ENCODE peak calls at places on chromosomes 6 and 20, in nine cellular contexts. One of them, this sample, is unnamed.

GRCh38 chr20:35166242-35166830 is 5.5 kb upstream of the PROCR start:
- DNase-seq in stimulated activated CD4-positive, alpha-beta T cell treated with anti-CD3 and anti-CD28 coated beads, Interleukin-1b, Interleukin-23, amount 100 ng/mL, for 1 hour: no peak
- DNase-seq in effector memory CD4-positive, alpha-beta T cell: no peak
- DNase-seq in EL: no peak
- DNase-seq in DMS153: no peak
- DNase-seq in CD8-positive, alpha-beta T cell: no peak
- DNase-seq in body of pancreas: no peak
- DNase-seq in stimulated activated CD8-positive, alpha-beta memory T cell treated with anti-CD3 and anti-CD28 coated beads, Interleukin-7, amount 100 ng/mL, for 24 hours: no peak
- DNase-seq in AG09309: no peak
- DNase-seq in this sample: no peak

GRCh38 chr20:33651562-33652048 is 10.5 kb upstream of the C20orf144 start:
- DNase-seq in stimulated activated CD4-positive, alpha-beta T cell treated with anti-CD3 and anti-CD28 coated beads, Interleukin-1b, Interleukin-23, amount 100 ng/mL, for 1 hour: no peak
- DNase-seq in effector memory CD4-positive, alpha-beta T cell: no peak
- DNase-seq in EL: no peak
- DNase-seq in DMS153: no peak
- DNase-seq in CD8-positive, alpha-beta T cell: no peak
- DNase-seq in body of pancreas: no peak
- DNase-seq in stimulated activated CD8-positive, alpha-beta memory T cell treated with anti-CD3 and anti-CD28 coated beads, Interleukin-7, amount 100 ng/mL, for 24 hours: no peak
- DNase-seq in AG09309: no peak
- DNase-seq in this sample: peak; percentile 27

GRCh38 chr6:7108964-7109836 is 1.4 kb downstream of the RREB1 start:
- DNase-seq in stimulated activated CD4-positive, alpha-beta T cell treated with anti-CD3 and anti-CD28 coated beads, Interleukin-1b, Interleukin-23, amount 100 ng/mL, for 1 hour: no peak
- DNase-seq in effector memory CD4-positive, alpha-beta T cell: peak; percentile 18
- DNase-seq in EL: peak; percentile 80
- DNase-seq in DMS153: no peak
- DNase-seq in CD8-positive, alpha-beta T cell: peak; percentile 41
- DNase-seq in body of pancreas: peak; percentile 45
- DNase-seq in stimulated activated CD8-positive, alpha-beta memory T cell treated with anti-CD3 and anti-CD28 coated beads, Interleukin-7, amount 100 ng/mL, for 24 hours: no peak
- DNase-seq in AG09309: peak; percentile 35
- DNase-seq in this sample: peak; percentile 49

GRCh38 chr20:38094373-38094775 is 60.8 kb downstream of the RPRD1B start:
- DNase-seq in stimulated activated CD4-positive, alpha-beta T cell treated with anti-CD3 and anti-CD28 coated beads, Interleukin-1b, Interleukin-23, amount 100 ng/mL, for 1 hour: no peak
- DNase-seq in effector memory CD4-positive, alpha-beta T cell: peak; percentile 13
- DNase-seq in EL: peak; percentile 80
- DNase-seq in DMS153: no peak
- DNase-seq in CD8-positive, alpha-beta T cell: no peak
- DNase-seq in body of pancreas: no peak
- DNase-seq in stimulated activated CD8-positive, alpha-beta memory T cell treated with anti-CD3 and anti-CD28 coated beads, Interleukin-7, amount 100 ng/mL, for 24 hours: no peak
- DNase-seq in AG09309: no peak
- DNase-seq in this sample: peak; percentile 89

GRCh38 chr6:123575218-123575617 is 61.5 kb downstream of the TRDN start:
- DNase-seq in stimulated activated CD4-positive, alpha-beta T cell treated with anti-CD3 and anti-CD28 coated beads, Interleukin-1b, Interleukin-23, amount 100 ng/mL, for 1 hour: no peak
- DNase-seq in effector memory CD4-positive, alpha-beta T cell: no peak
- DNase-seq in EL: no peak
- DNase-seq in DMS153: no peak
- DNase-seq in CD8-positive, alpha-beta T cell: no peak
- DNase-seq in body of pancreas: no peak
- DNase-seq in stimulated activated CD8-positive, alpha-beta memory T cell treated with anti-CD3 and anti-CD28 coated beads, Interleukin-7, amount 100 ng/mL, for 24 hours: no peak
- DNase-seq in AG09309: no peak
- DNase-seq in this sample: no peak

GRCh38 chr6:158803733-158804143 is 15.4 kb downstream of the EZR start:
- DNase-seq in stimulated activated CD4-positive, alpha-beta T cell treated with anti-CD3 and anti-CD28 coated beads, Interleukin-1b, Interleukin-23, amount 100 ng/mL, for 1 hour: no peak
- DNase-seq in effector memory CD4-positive, alpha-beta T cell: peak; percentile 55
- DNase-seq in EL: peak; percentile 48
- DNase-seq in DMS153: peak; percentile 55
- DNase-seq in CD8-positive, alpha-beta T cell: peak; percentile 60
- DNase-seq in body of pancreas: no peak
- DNase-seq in stimulated activated CD8-positive, alpha-beta memory T cell treated with anti-CD3 and anti-CD28 coated beads, Interleukin-7, amount 100 ng/mL, for 24 hours: no peak
- DNase-seq in AG09309: no peak
- DNase-seq in this sample: peak; percentile 28

GRCh38 chr6:14729186-14729871 is 516.5 kb upstream of the JARID2 start:
- DNase-seq in stimulated activated CD4-positive, alpha-beta T cell treated with anti-CD3 and anti-CD28 coated beads, Interleukin-1b, Interleukin-23, amount 100 ng/mL, for 1 hour: no peak
- DNase-seq in effector memory CD4-positive, alpha-beta T cell: no peak
- DNase-seq in EL: no peak
- DNase-seq in DMS153: no peak
- DNase-seq in CD8-positive, alpha-beta T cell: no peak
- DNase-seq in body of pancreas: no peak
- DNase-seq in stimulated activated CD8-positive, alpha-beta memory T cell treated with anti-CD3 and anti-CD28 coated beads, Interleukin-7, amount 100 ng/mL, for 24 hours: no peak
- DNase-seq in AG09309: no peak
- DNase-seq in this sample: no peak

GRCh38 chr20:14664101-14664500 is 326.7 kb upstream of the FLRT3 start:
- DNase-seq in stimulated activated CD4-positive, alpha-beta T cell treated with anti-CD3 and anti-CD28 coated beads, Interleukin-1b, Interleukin-23, amount 100 ng/mL, for 1 hour: no peak
- DNase-seq in effector memory CD4-positive, alpha-beta T cell: no peak
- DNase-seq in EL: no peak
- DNase-seq in DMS153: no peak
- DNase-seq in CD8-positive, alpha-beta T cell: no peak
- DNase-seq in body of pancreas: no peak
- DNase-seq in stimulated activated CD8-positive, alpha-beta memory T cell treated with anti-CD3 and anti-CD28 coated beads, Interleukin-7, amount 100 ng/mL, for 24 hours: no peak
- DNase-seq in AG09309: no peak
- DNase-seq in this sample: no peak

GRCh38 chr6:102229271-102229670 is 835.8 kb downstream of the GRIK2 start:
- DNase-seq in stimulated activated CD4-positive, alpha-beta T cell treated with anti-CD3 and anti-CD28 coated beads, Interleukin-1b, Interleukin-23, amount 100 ng/mL, for 1 hour: no peak
- DNase-seq in effector memory CD4-positive, alpha-beta T cell: no peak
- DNase-seq in EL: no peak
- DNase-seq in DMS153: no peak
- DNase-seq in CD8-positive, alpha-beta T cell: no peak
- DNase-seq in body of pancreas: no peak
- DNase-seq in stimulated activated CD8-positive, alpha-beta memory T cell treated with anti-CD3 and anti-CD28 coated beads, Interleukin-7, amount 100 ng/mL, for 24 hours: no peak
- DNase-seq in AG09309: no peak
- DNase-seq in this sample: no peak

GRCh38 chr6:82963527-82963926 is 102.1 kb downstream of the UBE3D start:
- DNase-seq in stimulated activated CD4-positive, alpha-beta T cell treated with anti-CD3 and anti-CD28 coated beads, Interleukin-1b, Interleukin-23, amount 100 ng/mL, for 1 hour: no peak
- DNase-seq in effector memory CD4-positive, alpha-beta T cell: no peak
- DNase-seq in EL: no peak
- DNase-seq in DMS153: no peak
- DNase-seq in CD8-positive, alpha-beta T cell: no peak
- DNase-seq in body of pancreas: no peak
- DNase-seq in stimulated activated CD8-positive, alpha-beta memory T cell treated with anti-CD3 and anti-CD28 coated beads, Interleukin-7, amount 100 ng/mL, for 24 hours: no peak
- DNase-seq in AG09309: no peak
- DNase-seq in this sample: no peak

GRCh38 chr6:90695316-90695715 is 108.4 kb upstream of the MAP3K7 start:
- DNase-seq in stimulated activated CD4-positive, alpha-beta T cell treated with anti-CD3 and anti-CD28 coated beads, Interleukin-1b, Interleukin-23, amount 100 ng/mL, for 1 hour: no peak
- DNase-seq in effector memory CD4-positive, alpha-beta T cell: no peak
- DNase-seq in EL: no peak
- DNase-seq in DMS153: no peak
- DNase-seq in CD8-positive, alpha-beta T cell: no peak
- DNase-seq in body of pancreas: no peak
- DNase-seq in stimulated activated CD8-positive, alpha-beta memory T cell treated with anti-CD3 and anti-CD28 coated beads, Interleukin-7, amount 100 ng/mL, for 24 hours: no peak
- DNase-seq in AG09309: no peak
- DNase-seq in this sample: no peak

GRCh38 chr20:53872561-53873248 is 197.7 kb downstream of the BCAS1 start:
- DNase-seq in stimulated activated CD4-positive, alpha-beta T cell treated with anti-CD3 and anti-CD28 coated beads, Interleukin-1b, Interleukin-23, amount 100 ng/mL, for 1 hour: no peak
- DNase-seq in effector memory CD4-positive, alpha-beta T cell: peak; percentile 28
- DNase-seq in EL: no peak
- DNase-seq in DMS153: no peak
- DNase-seq in CD8-positive, alpha-beta T cell: peak; percentile 66
- DNase-seq in body of pancreas: no peak
- DNase-seq in stimulated activated CD8-positive, alpha-beta memory T cell treated with anti-CD3 and anti-CD28 coated beads, Interleukin-7, amount 100 ng/mL, for 24 hours: no peak
- DNase-seq in AG09309: no peak
- DNase-seq in this sample: peak; percentile 52

GRCh38 chr6:42970859-42971612 is 7.9 kb downstream of the PEX6 start:
- DNase-seq in stimulated activated CD4-positive, alpha-beta T cell treated with anti-CD3 and anti-CD28 coated beads, Interleukin-1b, Interleukin-23, amount 100 ng/mL, for 1 hour: no peak
- DNase-seq in effector memory CD4-positive, alpha-beta T cell: no peak
- DNase-seq in EL: peak; percentile 56
- DNase-seq in DMS153: no peak
- DNase-seq in CD8-positive, alpha-beta T cell: no peak
- DNase-seq in body of pancreas: no peak
- DNase-seq in stimulated activated CD8-positive, alpha-beta memory T cell treated with anti-CD3 and anti-CD28 coated beads, Interleukin-7, amount 100 ng/mL, for 24 hours: no peak
- DNase-seq in AG09309: no peak
- DNase-seq in this sample: peak; percentile 32

GRCh38 chr20:39676857-39677351 is 714.8 kb downstream of the DHX35 start:
- DNase-seq in stimulated activated CD4-positive, alpha-beta T cell treated with anti-CD3 and anti-CD28 coated beads, Interleukin-1b, Interleukin-23, amount 100 ng/mL, for 1 hour: no peak
- DNase-seq in effector memory CD4-positive, alpha-beta T cell: no peak
- DNase-seq in EL: peak; percentile 32
- DNase-seq in DMS153: no peak
- DNase-seq in CD8-positive, alpha-beta T cell: no peak
- DNase-seq in body of pancreas: peak; percentile 22
- DNase-seq in stimulated activated CD8-positive, alpha-beta memory T cell treated with anti-CD3 and anti-CD28 coated beads, Interleukin-7, amount 100 ng/mL, for 24 hours: no peak
- DNase-seq in AG09309: no peak
- DNase-seq in this sample: no peak

GRCh38 chr6:37516076-37516919 is 16.6 kb upstream of the CCDC167 start:
- DNase-seq in stimulated activated CD4-positive, alpha-beta T cell treated with anti-CD3 and anti-CD28 coated beads, Interleukin-1b, Interleukin-23, amount 100 ng/mL, for 1 hour: peak; percentile 85
- DNase-seq in effector memory CD4-positive, alpha-beta T cell: peak; percentile 93
- DNase-seq in EL: no peak
- DNase-seq in DMS153: peak; percentile 79
- DNase-seq in CD8-positive, alpha-beta T cell: peak; percentile 97
- DNase-seq in body of pancreas: peak; percentile 36
- DNase-seq in stimulated activated CD8-positive, alpha-beta memory T cell treated with anti-CD3 and anti-CD28 coated beads, Interleukin-7, amount 100 ng/mL, for 24 hours: peak; percentile 64
- DNase-seq in AG09309: no peak
- DNase-seq in this sample: peak; percentile 72

GRCh38 chr20:4748847-4749246 is 27.1 kb downstream of the PRND start:
- DNase-seq in stimulated activated CD4-positive, alpha-beta T cell treated with anti-CD3 and anti-CD28 coated beads, Interleukin-1b, Interleukin-23, amount 100 ng/mL, for 1 hour: no peak
- DNase-seq in effector memory CD4-positive, alpha-beta T cell: no peak
- DNase-seq in EL: no peak
- DNase-seq in DMS153: no peak
- DNase-seq in CD8-positive, alpha-beta T cell: no peak
- DNase-seq in body of pancreas: no peak
- DNase-seq in stimulated activated CD8-positive, alpha-beta memory T cell treated with anti-CD3 and anti-CD28 coated beads, Interleukin-7, amount 100 ng/mL, for 24 hours: no peak
- DNase-seq in AG09309: no peak
- DNase-seq in this sample: no peak

GRCh38 chr6:8054276-8054675 is 9.9 kb downstream of the BLOC1S5 start:
- DNase-seq in stimulated activated CD4-positive, alpha-beta T cell treated with anti-CD3 and anti-CD28 coated beads, Interleukin-1b, Interleukin-23, amount 100 ng/mL, for 1 hour: no peak
- DNase-seq in effector memory CD4-positive, alpha-beta T cell: no peak
- DNase-seq in EL: no peak
- DNase-seq in DMS153: no peak
- DNase-seq in CD8-positive, alpha-beta T cell: no peak
- DNase-seq in body of pancreas: no peak
- DNase-seq in stimulated activated CD8-positive, alpha-beta memory T cell treated with anti-CD3 and anti-CD28 coated beads, Interleukin-7, amount 100 ng/mL, for 24 hours: no peak
- DNase-seq in AG09309: no peak
- DNase-seq in this sample: no peak

GRCh38 chr20:12966468-12967085 is 42.2 kb upstream of the SPTLC3 start:
- DNase-seq in stimulated activated CD4-positive, alpha-beta T cell treated with anti-CD3 and anti-CD28 coated beads, Interleukin-1b, Interleukin-23, amount 100 ng/mL, for 1 hour: no peak
- DNase-seq in effector memory CD4-positive, alpha-beta T cell: no peak
- DNase-seq in EL: peak; percentile 24
- DNase-seq in DMS153: no peak
- DNase-seq in CD8-positive, alpha-beta T cell: no peak
- DNase-seq in body of pancreas: no peak
- DNase-seq in stimulated activated CD8-positive, alpha-beta memory T cell treated with anti-CD3 and anti-CD28 coated beads, Interleukin-7, amount 100 ng/mL, for 24 hours: no peak
- DNase-seq in AG09309: peak; percentile 25
- DNase-seq in this sample: peak; percentile 23

GRCh38 chr20:49906615-49907154 is 8.6 kb downstream of the SPATA2 start:
- DNase-seq in stimulated activated CD4-positive, alpha-beta T cell treated with anti-CD3 and anti-CD28 coated beads, Interleukin-1b, Interleukin-23, amount 100 ng/mL, for 1 hour: no peak
- DNase-seq in effector memory CD4-positive, alpha-beta T cell: no peak
- DNase-seq in EL: no peak
- DNase-seq in DMS153: no peak
- DNase-seq in CD8-positive, alpha-beta T cell: no peak
- DNase-seq in body of pancreas: no peak
- DNase-seq in stimulated activated CD8-positive, alpha-beta memory T cell treated with anti-CD3 and anti-CD28 coated beads, Interleukin-7, amount 100 ng/mL, for 24 hours: no peak
- DNase-seq in AG09309: no peak
- DNase-seq in this sample: no peak

GRCh38 chr6:5995705-5996686 is 10.7 kb downstream of the NRN1 start:
- DNase-seq in stimulated activated CD4-positive, alpha-beta T cell treated with anti-CD3 and anti-CD28 coated beads, Interleukin-1b, Interleukin-23, amount 100 ng/mL, for 1 hour: no peak
- DNase-seq in effector memory CD4-positive, alpha-beta T cell: no peak
- DNase-seq in EL: peak; percentile 86
- DNase-seq in DMS153: peak; percentile 62
- DNase-seq in CD8-positive, alpha-beta T cell: no peak
- DNase-seq in body of pancreas: peak; percentile 30
- DNase-seq in stimulated activated CD8-positive, alpha-beta memory T cell treated with anti-CD3 and anti-CD28 coated beads, Interleukin-7, amount 100 ng/mL, for 24 hours: no peak
- DNase-seq in AG09309: no peak
- DNase-seq in this sample: peak; percentile 82

GRCh38 chr20:21498646-21499045 is 15.2 kb downstream of the NKX2-2 start:
- DNase-seq in stimulated activated CD4-positive, alpha-beta T cell treated with anti-CD3 and anti-CD28 coated beads, Interleukin-1b, Interleukin-23, amount 100 ng/mL, for 1 hour: no peak
- DNase-seq in effector memory CD4-positive, alpha-beta T cell: no peak
- DNase-seq in EL: no peak
- DNase-seq in DMS153: no peak
- DNase-seq in CD8-positive, alpha-beta T cell: no peak
- DNase-seq in body of pancreas: no peak
- DNase-seq in stimulated activated CD8-positive, alpha-beta memory T cell treated with anti-CD3 and anti-CD28 coated beads, Interleukin-7, amount 100 ng/mL, for 24 hours: no peak
- DNase-seq in AG09309: no peak
- DNase-seq in this sample: no peak

GRCh38 chr6:166998256-166999144 is 697 bp upstream of the CEP43 start:
- DNase-seq in stimulated activated CD4-positive, alpha-beta T cell treated with anti-CD3 and anti-CD28 coated beads, Interleukin-1b, Interleukin-23, amount 100 ng/mL, for 1 hour: no peak
- DNase-seq in effector memory CD4-positive, alpha-beta T cell: no peak
- DNase-seq in EL: peak; percentile 26
- DNase-seq in DMS153: no peak
- DNase-seq in CD8-positive, alpha-beta T cell: peak; percentile 21
- DNase-seq in body of pancreas: peak; percentile 22
- DNase-seq in stimulated activated CD8-positive, alpha-beta memory T cell treated with anti-CD3 and anti-CD28 coated beads, Interleukin-7, amount 100 ng/mL, for 24 hours: no peak
- DNase-seq in AG09309: no peak
- DNase-seq in this sample: no peak

GRCh38 chr6:28868873-28869272 is 54.9 kb downstream of the TRIM27 start:
- DNase-seq in stimulated activated CD4-positive, alpha-beta T cell treated with anti-CD3 and anti-CD28 coated beads, Interleukin-1b, Interleukin-23, amount 100 ng/mL, for 1 hour: no peak
- DNase-seq in effector memory CD4-positive, alpha-beta T cell: no peak
- DNase-seq in EL: no peak
- DNase-seq in DMS153: no peak
- DNase-seq in CD8-positive, alpha-beta T cell: no peak
- DNase-seq in body of pancreas: no peak
- DNase-seq in stimulated activated CD8-positive, alpha-beta memory T cell treated with anti-CD3 and anti-CD28 coated beads, Interleukin-7, amount 100 ng/mL, for 24 hours: no peak
- DNase-seq in AG09309: no peak
- DNase-seq in this sample: no peak

GRCh38 chr6:53280207-53280606 is 68.5 kb downstream of the ELOVL5 start:
- DNase-seq in stimulated activated CD4-positive, alpha-beta T cell treated with anti-CD3 and anti-CD28 coated beads, Interleukin-1b, Interleukin-23, amount 100 ng/mL, for 1 hour: no peak
- DNase-seq in effector memory CD4-positive, alpha-beta T cell: no peak
- DNase-seq in EL: no peak
- DNase-seq in DMS153: peak; percentile 10
- DNase-seq in CD8-positive, alpha-beta T cell: no peak
- DNase-seq in body of pancreas: no peak
- DNase-seq in stimulated activated CD8-positive, alpha-beta memory T cell treated with anti-CD3 and anti-CD28 coated beads, Interleukin-7, amount 100 ng/mL, for 24 hours: no peak
- DNase-seq in AG09309: no peak
- DNase-seq in this sample: no peak

GRCh38 chr6:43308101-43308989 is at the start of gene CRIP3:
- DNase-seq in stimulated activated CD4-positive, alpha-beta T cell treated with anti-CD3 and anti-CD28 coated beads, Interleukin-1b, Interleukin-23, amount 100 ng/mL, for 1 hour: no peak
- DNase-seq in effector memory CD4-positive, alpha-beta T cell: peak; percentile 34
- DNase-seq in EL: peak; percentile 29
- DNase-seq in DMS153: peak; percentile 86
- DNase-seq in CD8-positive, alpha-beta T cell: peak; percentile 57
- DNase-seq in body of pancreas: peak; percentile 30
- DNase-seq in stimulated activated CD8-positive, alpha-beta memory T cell treated with anti-CD3 and anti-CD28 coated beads, Interleukin-7, amount 100 ng/mL, for 24 hours: no peak
- DNase-seq in AG09309: no peak
- DNase-seq in this sample: peak; percentile 3

This sample was measured in A172.